ENCODE peak calls at places on chromosome 18, in eight cellular contexts. One of them, this sample, is unnamed.

GRCh38 chr18:21918693-21919092 is 178.1 kb downstream of the MIB1 start:
- DNase-seq in fibroblast of lung: no peak
- DNase-seq in left lung: no peak
- DNase-seq in stomach: no peak
- DNase-seq in NT2/D1: no peak
- DNase-seq in tibial artery: no peak
- DNase-seq in ascending aorta: no peak
- DNase-seq in coronary artery: no peak
- DNase-seq in this sample: no peak

GRCh38 chr18:33844232-33844631 is 266.2 kb downstream of the ASXL3 start:
- DNase-seq in fibroblast of lung: no peak
- DNase-seq in left lung: no peak
- DNase-seq in stomach: no peak
- DNase-seq in NT2/D1: no peak
- DNase-seq in tibial artery: no peak
- DNase-seq in ascending aorta: no peak
- DNase-seq in coronary artery: no peak
- DNase-seq in this sample: no peak

GRCh38 chr18:76592096-76592495 is 97.1 kb upstream of the ZNF516 start:
- DNase-seq in fibroblast of lung: no peak
- DNase-seq in left lung: no peak
- DNase-seq in stomach: no peak
- DNase-seq in NT2/D1: no peak
- DNase-seq in tibial artery: no peak
- DNase-seq in ascending aorta: no peak
- DNase-seq in coronary artery: no peak
- DNase-seq in this sample: no peak

GRCh38 chr18:62710417-62710816 is 4.9 kb upstream of the PHLPP1 start:
- DNase-seq in fibroblast of lung: peak
- DNase-seq in left lung: no peak
- DNase-seq in stomach: no peak
- DNase-seq in NT2/D1: no peak
- DNase-seq in tibial artery: no peak
- DNase-seq in ascending aorta: no peak
- DNase-seq in coronary artery: no peak
- DNase-seq in this sample: no peak

GRCh38 chr18:36714476-36714875 is 114.3 kb downstream of the TPGS2 start:
- DNase-seq in fibroblast of lung: no peak
- DNase-seq in left lung: no peak
- DNase-seq in stomach: no peak
- DNase-seq in NT2/D1: no peak
- DNase-seq in tibial artery: no peak
- DNase-seq in ascending aorta: no peak
- DNase-seq in coronary artery: no peak
- DNase-seq in this sample: no peak

GRCh38 chr18:36411745-36412168 is 114.2 kb downstream of the FHOD3 start:
- DNase-seq in fibroblast of lung: no peak
- DNase-seq in left lung: no peak
- DNase-seq in stomach: no peak
- DNase-seq in NT2/D1: peak
- DNase-seq in tibial artery: no peak
- DNase-seq in ascending aorta: no peak
- DNase-seq in coronary artery: no peak
- DNase-seq in this sample: peak

GRCh38 chr18:53715243-53715853 is 509.1 kb downstream of the MBD2 start:
- DNase-seq in fibroblast of lung: no peak
- DNase-seq in left lung: no peak
- DNase-seq in stomach: no peak
- DNase-seq in NT2/D1: peak
- DNase-seq in tibial artery: no peak
- DNase-seq in ascending aorta: no peak
- DNase-seq in coronary artery: no peak
- DNase-seq in this sample: peak

GRCh38 chr18:23872701-23873550 is 141.6 kb upstream of the TTC39C start:
- DNase-seq in fibroblast of lung: no peak
- DNase-seq in left lung: peak
- DNase-seq in stomach: peak
- DNase-seq in NT2/D1: no peak
- DNase-seq in tibial artery: no peak
- DNase-seq in ascending aorta: no peak
- DNase-seq in coronary artery: no peak
- DNase-seq in this sample: no peak

GRCh38 chr18:48663931-48664847 is 125.4 kb downstream of the CTIF start:
- DNase-seq in fibroblast of lung: peak
- DNase-seq in left lung: peak
- DNase-seq in stomach: peak
- DNase-seq in NT2/D1: peak
- DNase-seq in tibial artery: peak
- DNase-seq in ascending aorta: no peak
- DNase-seq in coronary artery: peak
- DNase-seq in this sample: peak

GRCh38 chr18:64017870-64018269 is 48.0 kb downstream of the SERPINB8 start:
- DNase-seq in fibroblast of lung: no peak
- DNase-seq in left lung: no peak
- DNase-seq in stomach: no peak
- DNase-seq in NT2/D1: no peak
- DNase-seq in tibial artery: no peak
- DNase-seq in ascending aorta: no peak
- DNase-seq in coronary artery: no peak
- DNase-seq in this sample: no peak

GRCh38 chr18:76260941-76261472 is 234.0 kb downstream of the ZNF516 start:
- DNase-seq in fibroblast of lung: no peak
- DNase-seq in left lung: no peak
- DNase-seq in stomach: no peak
- DNase-seq in NT2/D1: no peak
- DNase-seq in tibial artery: no peak
- DNase-seq in ascending aorta: no peak
- DNase-seq in coronary artery: no peak
- DNase-seq in this sample: peak

GRCh38 chr18:9792565-9793226 is 84.6 kb downstream of the RAB31 start:
- DNase-seq in fibroblast of lung: no peak
- DNase-seq in left lung: no peak
- DNase-seq in stomach: no peak
- DNase-seq in NT2/D1: peak
- DNase-seq in tibial artery: no peak
- DNase-seq in ascending aorta: no peak
- DNase-seq in coronary artery: no peak
- DNase-seq in this sample: peak

GRCh38 chr18:46034230-46034629 is 37.8 kb downstream of the PSTPIP2 start:
- DNase-seq in fibroblast of lung: peak
- DNase-seq in left lung: no peak
- DNase-seq in stomach: no peak
- DNase-seq in NT2/D1: no peak
- DNase-seq in tibial artery: no peak
- DNase-seq in ascending aorta: no peak
- DNase-seq in coronary artery: no peak
- DNase-seq in this sample: no peak

GRCh38 chr18:77974329-77974728 is 724.7 kb downstream of the GALR1 start:
- DNase-seq in fibroblast of lung: no peak
- DNase-seq in left lung: no peak
- DNase-seq in stomach: no peak
- DNase-seq in NT2/D1: no peak
- DNase-seq in tibial artery: no peak
- DNase-seq in ascending aorta: no peak
- DNase-seq in coronary artery: no peak
- DNase-seq in this sample: no peak

GRCh38 chr18:12309683-12310198 is 1.7 kb downstream of the TUBB6 start:
- DNase-seq in fibroblast of lung: no peak
- DNase-seq in left lung: no peak
- DNase-seq in stomach: no peak
- DNase-seq in NT2/D1: no peak
- DNase-seq in tibial artery: no peak
- DNase-seq in ascending aorta: no peak
- DNase-seq in coronary artery: peak
- DNase-seq in this sample: no peak

GRCh38 chr18:5964108-5964507 is 68.8 kb upstream of the TMEM200C start:
- DNase-seq in fibroblast of lung: no peak
- DNase-seq in left lung: no peak
- DNase-seq in stomach: no peak
- DNase-seq in NT2/D1: no peak
- DNase-seq in tibial artery: no peak
- DNase-seq in ascending aorta: no peak
- DNase-seq in coronary artery: no peak
- DNase-seq in this sample: no peak

GRCh38 chr18:35905436-35905835 is 67.0 kb upstream of the RMP24 start:
- DNase-seq in fibroblast of lung: no peak
- DNase-seq in left lung: no peak
- DNase-seq in stomach: no peak
- DNase-seq in NT2/D1: no peak
- DNase-seq in tibial artery: no peak
- DNase-seq in ascending aorta: no peak
- DNase-seq in coronary artery: no peak
- DNase-seq in this sample: no peak

DNA sequence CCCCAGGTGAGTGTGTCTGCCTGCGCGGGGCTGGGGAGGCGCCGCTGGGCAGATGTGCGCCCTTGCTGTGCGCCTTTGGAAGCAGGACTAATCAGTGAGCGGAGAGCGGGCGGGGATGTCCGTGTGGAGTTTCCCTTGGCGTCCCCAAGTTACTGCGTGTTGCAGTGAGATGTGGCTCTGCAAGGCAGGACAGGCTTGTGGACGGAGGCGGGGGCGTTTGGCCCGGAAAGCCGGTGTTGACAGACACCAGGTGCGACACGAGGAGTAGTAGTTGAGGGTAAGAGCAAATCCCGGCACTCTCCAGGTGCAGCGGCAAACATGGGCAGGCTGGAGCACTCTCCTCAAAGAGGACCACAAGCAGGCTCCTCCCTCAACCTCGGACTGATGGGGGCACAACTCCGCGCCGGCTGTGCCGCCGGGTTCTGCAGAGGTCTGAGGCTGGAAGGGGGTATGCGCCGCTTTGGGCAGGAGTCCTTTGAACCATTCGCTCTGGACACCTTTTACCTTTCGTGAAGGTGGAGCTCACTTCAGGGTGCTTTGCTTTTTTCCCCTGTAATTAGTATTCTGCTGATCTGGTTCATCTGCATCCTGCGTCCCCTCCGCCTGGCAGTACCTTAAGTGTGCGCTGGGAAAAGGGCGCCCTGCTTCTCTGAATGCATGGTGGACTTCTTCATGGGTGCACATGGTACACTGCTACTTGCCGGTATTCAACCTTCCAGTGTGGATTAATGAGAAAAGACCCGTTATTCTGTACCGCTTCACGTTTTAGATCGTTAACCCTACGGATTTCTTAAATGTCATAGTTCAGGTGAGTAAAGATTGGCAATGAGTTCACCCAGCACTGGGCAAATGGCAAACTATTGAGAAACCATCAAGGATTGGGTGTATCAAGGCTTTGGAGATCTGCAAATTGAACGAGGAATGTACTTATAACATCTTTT is 603 bp downstream of the CDH7 start:
- DNase-seq in fibroblast of lung: peak
- DNase-seq in left lung: peak
- DNase-seq in stomach: no peak
- DNase-seq in NT2/D1: no peak
- DNase-seq in tibial artery: no peak
- DNase-seq in ascending aorta: no peak
- DNase-seq in coronary artery: no peak
- DNase-seq in this sample: peak
- H3K4me3 ChIP-seq in fibroblast of lung: no peak
- H3K4me3 ChIP-seq in left lung: peak
- H3K4me3 ChIP-seq in stomach: no peak
- H3K4me3 ChIP-seq in NT2/D1: peak
- H3K4me3 ChIP-seq in tibial artery: peak
- H3K4me3 ChIP-seq in ascending aorta: no peak
- H3K4me3 ChIP-seq in coronary artery: peak
- H3K4me3 ChIP-seq in this sample: peak

GRCh38 chr18:31369478-31369877 is 7.1 kb upstream of the DSG4 start:
- DNase-seq in fibroblast of lung: no peak
- DNase-seq in left lung: no peak
- DNase-seq in stomach: no peak
- DNase-seq in NT2/D1: no peak
- DNase-seq in tibial artery: no peak
- DNase-seq in ascending aorta: no peak
- DNase-seq in coronary artery: no peak
- DNase-seq in this sample: no peak

DNA sequence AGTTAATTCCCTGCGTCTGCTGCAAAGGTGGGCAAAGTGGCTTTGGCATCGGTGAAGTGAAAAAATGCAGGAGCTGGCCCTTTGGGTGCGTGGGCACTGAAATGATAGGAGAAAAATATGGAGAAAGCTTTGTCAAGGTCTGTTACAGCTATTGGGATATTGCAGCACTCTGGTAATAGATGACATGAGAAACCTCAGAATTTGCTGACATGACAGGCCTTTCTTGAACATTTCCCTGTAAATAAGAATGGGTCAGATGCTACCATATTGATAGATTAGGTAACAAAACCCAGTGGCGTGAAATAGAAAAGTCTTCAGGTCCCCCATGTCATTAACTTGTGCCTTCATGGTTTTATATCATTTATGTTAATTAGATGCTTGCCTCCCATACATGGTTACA is 12.4 kb upstream of the DSG4 start:
- DNase-seq in fibroblast of lung: no peak
- DNase-seq in left lung: no peak
- DNase-seq in stomach: no peak
- DNase-seq in NT2/D1: no peak
- DNase-seq in tibial artery: no peak
- DNase-seq in ascending aorta: no peak
- DNase-seq in coronary artery: no peak
- DNase-seq in this sample: no peak
- H3K4me3 ChIP-seq in fibroblast of lung: no peak
- H3K4me3 ChIP-seq in left lung: no peak
- H3K4me3 ChIP-seq in stomach: no peak
- H3K4me3 ChIP-seq in NT2/D1: no peak
- H3K4me3 ChIP-seq in tibial artery: no peak
- H3K4me3 ChIP-seq in ascending aorta: no peak
- H3K4me3 ChIP-seq in coronary artery: no peak
- H3K4me3 ChIP-seq in this sample: no peak

GRCh38 chr18:52392160-52392559 is 52.2 kb downstream of the DCC start:
- DNase-seq in fibroblast of lung: no peak
- DNase-seq in left lung: no peak
- DNase-seq in stomach: no peak
- DNase-seq in NT2/D1: no peak
- DNase-seq in tibial artery: no peak
- DNase-seq in ascending aorta: no peak
- DNase-seq in coronary artery: no peak
- DNase-seq in this sample: no peak

GRCh38 chr18:52387246-52387645 is 47.2 kb downstream of the DCC start:
- DNase-seq in fibroblast of lung: no peak
- DNase-seq in left lung: no peak
- DNase-seq in stomach: no peak
- DNase-seq in NT2/D1: no peak
- DNase-seq in tibial artery: no peak
- DNase-seq in ascending aorta: no peak
- DNase-seq in coronary artery: no peak
- DNase-seq in this sample: no peak
- H3K4me3 ChIP-seq in fibroblast of lung: no peak
- H3K4me3 ChIP-seq in left lung: no peak
- H3K4me3 ChIP-seq in stomach: no peak
- H3K4me3 ChIP-seq in NT2/D1: no peak
- H3K4me3 ChIP-seq in tibial artery: no peak
- H3K4me3 ChIP-seq in ascending aorta: no peak
- H3K4me3 ChIP-seq in coronary artery: no peak
- H3K4me3 ChIP-seq in this sample: no peak

GRCh38 chr18:73040247-73040646 is 172.5 kb upstream of the NETO1 start:
- DNase-seq in fibroblast of lung: no peak
- DNase-seq in left lung: no peak
- DNase-seq in stomach: no peak
- DNase-seq in NT2/D1: no peak
- DNase-seq in tibial artery: no peak
- DNase-seq in ascending aorta: no peak
- DNase-seq in coronary artery: no peak
- DNase-seq in this sample: no peak

GRCh38 chr18:73043231-73044000 is 175.6 kb upstream of the NETO1 start:
- DNase-seq in fibroblast of lung: no peak
- DNase-seq in left lung: no peak
- DNase-seq in stomach: no peak
- DNase-seq in NT2/D1: no peak
- DNase-seq in tibial artery: no peak
- DNase-seq in ascending aorta: no peak
- DNase-seq in coronary artery: no peak
- DNase-seq in this sample: no peak

GRCh38 chr18:73038336-73038735 is 170.5 kb upstream of the NETO1 start:
- DNase-seq in fibroblast of lung: no peak
- DNase-seq in left lung: no peak
- DNase-seq in stomach: no peak
- DNase-seq in NT2/D1: no peak
- DNase-seq in tibial artery: no peak
- DNase-seq in ascending aorta: no peak
- DNase-seq in coronary artery: no peak
- DNase-seq in this sample: no peak
- H3K4me3 ChIP-seq in fibroblast of lung: no peak
- H3K4me3 ChIP-seq in left lung: no peak
- H3K4me3 ChIP-seq in stomach: no peak
- H3K4me3 ChIP-seq in NT2/D1: no peak
- H3K4me3 ChIP-seq in tibial artery: no peak
- H3K4me3 ChIP-seq in ascending aorta: no peak
- H3K4me3 ChIP-seq in coronary artery: no peak
- H3K4me3 ChIP-seq in this sample: no peak

This sample was measured in H7.